ENCODE peak calls at places on chromosome 19, in four cellular contexts. L is body of pancreas, A is lung, F is MG63. V is an unnamed sample.

GRCh38 chr19:55087542-55087935 is 11.9 kb downstream of the EPS8L1 start:
- DNase-seq in L (no peak), A (no peak), F (no peak), V (no peak)

GRCh38 chr19:49596954-49597702 is 6.1 kb downstream of the PRR12 start:
- DNase-seq in L (no peak), A (no peak), F (no peak), V (no peak)

GRCh38 chr19:13066231-13066630 is 36.4 kb downstream of the LYL1 start:
- DNase-seq in L (no peak), A (no peak), F (no peak), V (no peak)

GRCh38 chr19:19436137-19436691 is 30.7 kb downstream of the GATAD2A start:
- DNase-seq in L (no peak), A (no peak), F (no peak), V (no peak)

GRCh38 chr19:19540707-19541515 is 2.8 kb downstream of the CILP2 start:
- DNase-seq in L (peak; percentile 36), A (peak; percentile 47), F (peak; percentile 50), V (peak; percentile 68)

GRCh38 chr19:741506-742131 is 9.3 kb upstream of the MISP start:
- DNase-seq in L (no peak), A (no peak), F (no peak), V (no peak)

GRCh38 chr19:307793-308420 is 16.7 kb upstream of the PLPP2 start:
- DNase-seq in L (no peak), A (no peak), F (no peak), V (no peak)

GRCh38 chr19:4023600-4024398 is 16.3 kb downstream of the PIAS4 start:
- DNase-seq in L (no peak), A (no peak), F (no peak), V (no peak)

GRCh38 chr19:56837004-56837403 is 3.5 kb downstream of the PEG3 start:
- DNase-seq in L (peak; percentile 20), A (no peak), F (no peak), V (no peak)

GRCh38 chr19:38711726-38712153 is 32.5 kb downstream of the CAPN12 start:
- DNase-seq in L (no peak), A (peak; percentile 72), F (peak; percentile 99), V (no peak)

GRCh38 chr19:17232258-17232657 is 6.2 kb downstream of the OCEL1 start:
- DNase-seq in L (no peak), A (no peak), F (no peak), V (no peak)

GRCh38 chr19:4067396-4068057 is 828 bp upstream of the ZBTB7A start:
- DNase-seq in L (no peak), A (no peak), F (no peak), V (no peak)

V was measured in stomach.